ENCODE peak calls at places on chromosomes 6 and 20, in nine cellular contexts. X is ovary, U is IMR-90, V is heart left ventricle, K is esophagus squamous epithelium, F is HCT116, G is right lobe of liver, Y is suprapubic skin, L is gastrocnemius medialis. B is an unnamed sample.
A peak's percentile ranks its signal among the peaks of the same experiment; 100 is the strongest.

GRCh38 chr20:14707026-14707680 is 369.7 kb upstream of the FLRT3 start:
- DNase-seq in V (no peak), K (no peak), F (no peak), Y (no peak), G (no peak), L (no peak), X (no peak), U (no peak), B (no peak)

GRCh38 chr20:52497731-52498130 is 306.2 kb upstream of the ZFP64 start:
- DNase-seq in V (no peak), U (peak; percentile 66), G (no peak), X (no peak), F (no peak), K (no peak), L (no peak), Y (no peak), B (no peak)

GRCh38 chr6:118134257-118134656 is 227.2 kb downstream of the SLC35F1 start:
- DNase-seq in X (no peak), L (no peak), F (no peak), U (no peak), G (no peak), Y (no peak), K (no peak), V (no peak), B (no peak)

GRCh38 chr6:39839445-39839844 is 47.3 kb downstream of the DAAM2 start:
- DNase-seq in X (no peak), K (no peak), F (no peak), Y (no peak), U (no peak), V (no peak), L (peak; percentile 61), G (no peak), B (no peak)

GRCh38 chr20:35311409-35311808 is 19.2 kb upstream of the FAM83C start:
- DNase-seq in Y (no peak), X (no peak), G (no peak), L (no peak), F (peak; percentile 81), K (no peak), V (no peak), U (peak; percentile 77), B (no peak)

GRCh38 chr20:12838261-12838866 is 170.4 kb upstream of the SPTLC3 start:
- DNase-seq in U (no peak), L (no peak), G (no peak), Y (no peak), V (no peak), K (no peak), X (no peak), F (no peak), B (no peak)

GRCh38 chr6:167501831-167502385 is 177.0 kb downstream of the TTLL2 start:
- DNase-seq in L (no peak), K (no peak), U (no peak), Y (no peak), X (no peak), F (peak; percentile 33), V (no peak), G (peak; percentile 78), B (no peak)

GRCh38 chr20:14055127-14055742 is 59.9 kb downstream of the MACROD2 start:
- DNase-seq in K (no peak), V (no peak), G (no peak), Y (no peak), X (peak; percentile 19), L (no peak), U (peak; percentile 61), F (peak; percentile 48), B (no peak)

GRCh38 chr20:49288784-49289696 is 11.2 kb upstream of the ZNFX1 start:
- DNase-seq in L (no peak), K (no peak), X (no peak), Y (no peak), V (no peak), G (no peak), F (no peak), U (no peak), B (no peak)

GRCh38 chr6:118660218-118660569 is 8.8 kb upstream of the CEP85L start:
- DNase-seq in G (no peak), X (peak; percentile 27), K (no peak), Y (no peak), L (peak; percentile 31), U (no peak), V (peak; percentile 25), F (no peak), B (no peak)

GRCh38 chr6:124742971-124743370 is 219.3 kb upstream of the RNF217 start:
- DNase-seq in V (no peak), Y (no peak), G (no peak), U (no peak), L (no peak), X (no peak), F (no peak), K (no peak), B (no peak)

GRCh38 chr6:38346291-38347079 is 293.2 kb downstream of the BTBD9 start:
- DNase-seq in F (no peak), G (no peak), Y (no peak), L (no peak), U (peak; percentile 90), V (no peak), K (no peak), X (no peak), B (no peak)

GRCh38 chr20:62589150-62589498 is 53.2 kb upstream of the SLCO4A1 start:
- DNase-seq in U (no peak), X (no peak), V (peak; percentile 18), K (no peak), F (no peak), G (no peak), L (no peak), Y (no peak), B (no peak)

GRCh38 chr6:28078050-28078449 is 2.3 kb upstream of the ZNF165 start:
- DNase-seq in G (no peak), V (no peak), X (no peak), L (no peak), Y (no peak), K (no peak), F (no peak), U (no peak), B (no peak)
- H3K27me3 ChIP-seq in G (no peaks in the 10 kb centered on the region), V (no peaks in the 10 kb centered on the region), X (no peaks in the 10 kb centered on the region), L (no peaks in the 10 kb centered on the region), Y (no peaks in the 10 kb centered on the region), K (no peaks in the 10 kb centered on the region), F (no peaks in the 10 kb centered on the region), U (no peaks in the 10 kb centered on the region), B (no peaks in the 10 kb centered on the region)

GRCh38 chr20:36573103-36573797 is at the start of gene TGIF2:
- DNase-seq in G (peak; percentile 90), X (peak; percentile 88), U (peak; percentile 81), V (peak; percentile 86), L (peak; percentile 50), F (peak; percentile 34), Y (peak; percentile 91), K (peak; percentile 48), B (no peak)

GRCh38 chr20:36572701-36573102 is 695 bp upstream of the TGIF2 start:
- DNase-seq in Y (no peak), G (no peak), K (no peak), U (peak; percentile 51), L (no peak), F (no peak), X (no peak), V (no peak), B (no peak)

GRCh38 chr20:36573798-36574277 is 441 bp downstream of the TGIF2 start:
- DNase-seq in K (no peak), G (peak; percentile 66), Y (peak; percentile 80), L (no peak), F (no peak), X (peak; percentile 66), U (no peak), V (peak; percentile 33), B (no peak)

GRCh38 chr20:36569847-36570429 is 3.5 kb upstream of the TGIF2 start:
- DNase-seq in L (no peak), K (no peak), G (no peak), U (peak; percentile 65), V (no peak), Y (no peak), F (no peak), X (no peak), B (no peak)

GRCh38 chr20:36571564-36572504 is 1.6 kb upstream of the TGIF2 start:
- DNase-seq in K (no peak), F (no peak), X (no peak), L (no peak), G (no peak), U (no peak), V (no peak), Y (no peak), B (no peak)
- TF ChIP-seq POLR2A in K (no peak), F (no peak), X (no peak), L (no peak), G (no peak), U (no peak), V (no peak), Y (no peak), B (no peak)

DNA sequence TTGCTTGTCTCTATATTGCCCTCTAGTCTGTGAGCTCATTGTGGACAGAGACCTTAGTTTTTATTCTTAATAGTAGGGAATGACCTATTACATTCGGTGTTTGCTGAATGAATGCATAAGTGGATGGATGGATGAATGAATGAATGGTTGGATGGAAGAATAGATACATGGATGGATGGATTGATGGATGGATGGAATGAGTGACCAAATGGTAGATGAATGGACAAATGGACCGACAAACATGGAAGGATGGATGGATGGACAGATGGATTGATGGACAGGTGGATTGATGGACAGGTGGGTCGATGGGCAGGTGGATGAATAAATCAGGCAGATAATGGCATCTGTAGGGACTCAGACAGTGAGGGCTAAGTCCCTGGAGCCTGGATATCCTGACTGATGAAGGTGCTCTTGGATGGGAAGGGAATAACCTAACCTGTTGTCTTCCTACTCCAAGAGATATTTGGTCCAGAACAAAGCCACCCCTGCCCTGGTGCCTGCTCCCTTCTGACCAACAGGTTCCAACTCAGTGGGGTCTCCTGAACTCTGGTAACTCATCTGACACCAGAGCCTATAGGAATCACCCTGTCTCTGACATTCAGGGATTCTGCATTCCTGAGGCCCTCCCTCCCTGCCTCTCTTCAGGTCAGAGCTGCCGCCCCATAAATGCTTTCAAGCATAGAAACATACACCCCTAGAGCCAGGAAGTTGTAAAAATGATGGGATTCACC is 9.6 kb upstream of the CCN5 start:
- DNase-seq in U (no peak), G (no peak), Y (no peak), F (no peak), L (no peak), K (no peak), X (no peak), V (no peak), B (no peak)
- H3K27me3 ChIP-seq in U (peaks cover 7% of the 10 kb centered on the region), G (no peaks in the 10 kb centered on the region), Y (no peaks in the 10 kb centered on the region), F (no peaks in the 10 kb centered on the region), L (no peaks in the 10 kb centered on the region), K (no peaks in the 10 kb centered on the region), X (no peaks in the 10 kb centered on the region), V (no peaks in the 10 kb centered on the region), B (no peaks in the 10 kb centered on the region)

DNA sequence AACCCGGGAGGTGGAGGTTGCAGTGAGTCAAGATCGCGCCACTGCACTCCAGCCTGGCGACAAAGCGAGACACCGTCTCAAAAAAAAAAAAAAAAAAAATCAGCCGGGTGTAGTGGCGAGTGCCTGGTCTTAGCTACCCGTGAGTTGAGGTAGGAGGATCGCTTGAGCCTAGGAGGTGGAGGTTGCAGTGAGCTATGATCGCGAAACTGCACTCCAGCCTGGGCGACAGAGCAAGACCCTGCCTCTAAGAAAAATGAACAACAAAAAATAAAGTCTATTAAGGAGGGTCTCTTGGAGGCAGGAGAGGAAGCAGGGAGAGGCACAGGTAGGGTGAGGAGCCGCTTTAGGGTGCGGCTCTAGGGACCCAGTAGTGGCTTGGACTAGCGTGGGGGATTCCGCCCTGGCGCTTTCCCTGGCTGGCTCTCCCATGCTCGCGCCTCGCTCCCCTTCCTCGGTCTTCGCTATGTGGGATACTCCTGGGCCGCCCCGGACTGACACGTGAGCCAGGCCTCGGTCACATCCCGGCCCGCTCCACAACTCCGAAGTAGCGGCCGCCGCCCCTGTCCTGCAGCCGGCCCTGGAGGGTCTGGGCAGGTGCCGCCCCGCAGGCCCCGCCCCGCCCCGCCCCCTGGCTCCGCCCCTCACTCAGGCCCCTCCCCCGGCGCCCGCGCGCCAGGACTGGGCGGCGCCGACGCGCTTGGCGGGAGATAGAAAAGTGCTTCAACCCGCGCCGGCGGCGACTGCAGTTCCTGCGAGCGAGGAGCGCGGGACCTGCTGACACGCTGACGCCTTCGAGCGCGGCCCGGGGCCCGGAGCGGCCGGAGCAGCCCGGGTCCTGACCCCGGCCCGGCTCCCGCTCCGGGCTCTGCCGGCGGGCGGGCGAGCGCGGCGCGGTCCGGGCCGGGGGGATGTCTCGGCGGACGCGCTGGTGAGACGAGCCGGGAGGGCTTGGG is at the start of gene MYBL2:
- DNase-seq in Y (no peak), X (no peak), L (no peak), K (peak; percentile 14), V (no peak), G (peak; percentile 73), U (peak; percentile 45), F (peak; percentile 18), B (no peak)
- TF ChIP-seq POLR2A in Y (no peak), X (no peak), L (no peak), K (no peak), V (no peak), G (no peak), U (no peak), F (no peak), B (no peak)

B was measured in esophagus muscularis mucosa.